ENCODE peak calls at places on chromosomes 4 and X, in ten cellular contexts. O is brain microvascular endothelial cell, M is NB4, K is AG04450, X is A549, J is foreskin fibroblast, P is GM23248, A is HFF-Myc, Y is WERI-Rb-1, N is left ventricle myocardium inferior. Z is an unnamed sample.

GRCh38 chr4:107379054-107379869 is 340.8 kb downstream of the PAPSS1 start:
- DNase-seq in A (peak; percentile 52), N (no peak), M (no peak), J (peak; percentile 11), P (peak; percentile 48), O (peak; percentile 7), K (no peak), Y (no peak), X (no peak), Z (peak; percentile 13)

GRCh38 chrX:23248187-23248586 is 86.5 kb upstream of the PTCHD1 start:
- DNase-seq in O (no peak), A (no peak), N (no peak), Y (no peak), M (no peak), P (no peak), K (no peak), J (no peak), X (no peak), Z (no peak)

GRCh38 chr4:40827774-40828173 is 78.0 kb downstream of the NSUN7 start:
- DNase-seq in X (no peak), A (no peak), P (no peak), O (no peak), Y (no peak), K (no peak), M (no peak), J (no peak), N (no peak), Z (no peak)

GRCh38 chrX:154541896-154542722 is 4.5 kb downstream of the G6PD start:
- DNase-seq in O (peak; percentile 91), K (peak; percentile 87), N (peak; percentile 73), P (peak; percentile 79), X (peak; percentile 77), M (peak; percentile 91), A (peak; percentile 67), Y (no peak), J (peak; percentile 89), Z (peak; percentile 82)

GRCh38 chr4:4490041-4490440 is 51.8 kb downstream of the STX18 start:
- DNase-seq in O (no peak), K (no peak), Y (no peak), A (no peak), M (no peak), X (no peak), N (no peak), J (no peak), P (peak; percentile 56), Z (no peak)

GRCh38 chr4:74258949-74259348 is 49.3 kb upstream of the EPGN start:
- DNase-seq in K (no peak), P (no peak), A (no peak), M (no peak), N (peak; percentile 22), X (no peak), Y (no peak), O (peak; percentile 58), J (no peak), Z (peak; percentile 30)

GRCh38 chr4:3291411-3291968 is 1.3 kb upstream of the RGS12 start:
- DNase-seq in J (no peak), P (no peak), N (no peak), X (no peak), Y (peak; percentile 50), K (no peak), O (no peak), A (no peak), M (no peak), Z (no peak)

GRCh38 chr4:118265312-118266144 is 87.3 kb downstream of the PRSS12 start:
- DNase-seq in X (no peak), J (no peak), O (no peak), P (peak; percentile 17), A (no peak), Y (no peak), N (no peak), M (no peak), K (no peak), Z (no peak)

GRCh38 chrX:50762578-50762977 is 51.4 kb downstream of the SHROOM4 start:
- DNase-seq in Y (no peak), J (no peak), A (no peak), X (no peak), O (no peak), N (no peak), P (peak; percentile 12), M (no peak), K (no peak), Z (no peak)

GRCh38 chr4:153785830-153786721 is 2.8 kb downstream of the SFRP2 start:
- DNase-seq in J (no peak), X (no peak), N (no peak), M (peak; percentile 41), Y (no peak), P (peak; percentile 65), K (no peak), O (no peak), A (no peak), Z (no peak)

GRCh38 chr4:47222276-47222675 is 190.9 kb downstream of the GABRB1 start:
- DNase-seq in Y (no peak), P (no peak), O (peak; percentile 48), M (peak; percentile 5), X (no peak), J (peak; percentile 18), A (no peak), K (no peak), N (no peak), Z (no peak)

GRCh38 chr4:164731827-164732474 is 22.0 kb upstream of the SMIM31 start:
- DNase-seq in Y (peak; percentile 79), A (peak; percentile 10), J (peak; percentile 3), K (no peak), O (peak; percentile 49), P (peak; percentile 57), N (peak; percentile 14), M (peak; percentile 50), X (peak; percentile 25), Z (peak; percentile 12)

GRCh38 chr4:26893491-26893890 is 32.9 kb downstream of the STIM2 start:
- DNase-seq in K (no peak), O (no peak), Y (no peak), X (no peak), P (no peak), N (no peak), J (no peak), A (no peak), M (no peak), Z (no peak)

GRCh38 chrX:68995780-68996551 is 167.1 kb downstream of the EFNB1 start:
- DNase-seq in Y (no peak), N (peak; percentile 62), K (peak; percentile 48), O (peak; percentile 23), J (no peak), A (no peak), P (no peak), X (no peak), M (no peak), Z (peak; percentile 59)

GRCh38 chr4:169437299-169438047 is 166.7 kb upstream of the SH3RF1 start:
- DNase-seq in O (no peak), P (no peak), M (no peak), X (no peak), A (no peak), N (no peak), Y (no peak), J (no peak), K (no peak), Z (no peak)

DNA sequence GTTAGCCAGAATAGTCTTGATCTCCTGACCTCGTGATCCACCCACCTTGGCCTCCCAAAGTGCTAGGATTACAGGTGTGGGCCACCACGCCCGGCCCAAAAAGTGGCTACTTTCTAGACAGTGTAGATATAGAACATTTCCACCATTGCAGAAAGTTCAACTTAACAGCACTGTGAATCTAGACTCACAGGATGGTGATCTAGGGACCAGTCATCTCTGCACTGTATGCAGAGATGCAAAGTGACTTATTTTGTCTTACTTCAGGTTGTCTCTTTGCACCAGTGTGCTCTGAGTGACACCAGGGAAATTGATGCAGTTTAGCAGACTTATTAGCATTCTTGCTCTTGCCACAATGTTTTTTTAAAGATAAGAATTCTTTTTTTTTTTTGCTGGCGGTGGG is 12.9 kb upstream of the FOXO4 start:
- DNase-seq in J (no peak), O (no peak), A (no peak), X (no peak), M (no peak), K (no peak), P (no peak), Y (no peak), N (no peak), Z (no peak)
- H3K4me3 ChIP-seq in J (no peak overlapping the region), O (no peak overlapping the region), A (no peak overlapping the region), X (no peak overlapping the region), M (no peak overlapping the region), K (no peak overlapping the region), P (no peak overlapping the region), Y (no peak overlapping the region), N (no peak overlapping the region), Z (no peak overlapping the region)

DNA sequence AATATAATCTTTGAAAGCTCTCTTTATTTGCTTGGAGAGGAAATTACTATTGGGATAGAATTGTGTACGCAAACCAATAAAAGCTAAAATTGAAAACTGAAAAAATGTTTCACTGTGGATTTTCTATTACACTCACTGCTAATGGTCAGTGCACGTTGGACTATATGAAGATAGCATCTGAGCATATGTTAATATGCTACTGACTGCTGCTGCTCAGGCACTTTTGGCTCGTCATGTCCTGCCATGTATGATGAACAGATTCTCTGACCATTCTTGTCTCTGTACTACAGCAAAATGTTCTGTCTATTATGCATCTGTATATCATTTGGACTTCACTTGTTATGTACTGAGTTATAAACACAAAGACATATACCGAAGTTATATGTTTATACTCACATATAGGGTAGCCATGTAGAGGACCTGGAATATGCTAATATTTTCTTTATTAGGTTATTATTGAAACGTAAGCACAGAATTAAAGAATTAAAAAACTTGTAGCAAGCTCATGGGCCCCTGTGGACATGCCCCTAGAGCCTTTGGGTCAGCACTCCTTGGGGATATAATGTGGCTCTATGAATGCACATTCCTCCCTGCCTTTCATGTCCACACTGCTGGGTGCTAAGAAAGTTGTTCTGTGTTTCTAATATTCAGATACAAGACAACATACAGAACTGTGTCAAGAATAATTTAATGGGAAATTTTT is 120.8 kb downstream of the ANK2 start:
- DNase-seq in N (no peak), P (no peak), Y (no peak), K (no peak), O (no peak), M (no peak), X (no peak), A (no peak), J (no peak), Z (no peak)
- H3K4me3 ChIP-seq in N (no peak overlapping the region), P (no peak overlapping the region), Y (no peak overlapping the region), K (no peak overlapping the region), O (no peak overlapping the region), M (no peak overlapping the region), X (no peak overlapping the region), A (no peak overlapping the region), J (no peak overlapping the region), Z (no peak overlapping the region)

GRCh38 chrX:10157032-10157341 is 212 bp downstream of the CLCN4 start:
- DNase-seq in K (no peak), N (no peak), X (no peak), A (no peak), Y (no peak), M (no peak), O (no peak), P (no peak), J (no peak), Z (no peak)
- H3K4me3 ChIP-seq in K (peak overlapping the region; percentile 7), N (peak overlapping the region; percentile 59), X (peak overlapping the region; percentile 41), A (no peak overlapping the region), Y (peak overlapping the region; percentile 39), M (no peak overlapping the region), O (peak overlapping the region; percentile 41), P (peak overlapping the region; percentile 57), J (peak overlapping the region; percentile 27), Z (peak overlapping the region; percentile 36)

DNA sequence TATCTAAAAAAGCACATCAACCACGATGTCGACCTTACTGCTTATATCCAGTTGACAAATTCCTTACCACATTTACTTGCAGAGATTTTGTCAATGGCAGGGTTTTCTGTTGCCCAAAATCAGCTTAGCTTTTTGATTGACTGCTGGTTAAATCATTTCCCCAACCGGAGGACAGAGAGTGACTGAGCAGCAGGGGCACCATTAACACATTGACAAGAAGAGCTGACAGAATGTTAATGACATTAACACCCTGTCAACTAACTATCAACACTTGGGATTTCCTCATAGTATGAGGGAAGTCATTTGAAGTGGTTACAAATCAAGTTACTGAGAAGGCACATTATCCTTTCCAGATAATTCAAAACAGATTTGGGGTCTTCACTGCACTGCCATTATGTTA is 368.4 kb downstream of the RPA4 start:
- DNase-seq in O (no peak), Y (no peak), P (no peak), A (no peak), M (no peak), J (no peak), K (no peak), X (no peak), N (no peak), Z (no peak)
- H3K4me3 ChIP-seq in O (no peak overlapping the region), Y (no peak overlapping the region), P (no peak overlapping the region), A (no peak overlapping the region), M (no peak overlapping the region), J (no peak overlapping the region), K (no peak overlapping the region), X (no peak overlapping the region), N (no peak overlapping the region), Z (no peak overlapping the region)